ENCODE peak calls at places on chromosomes 12 and 14, in eight cellular contexts. One of them, this sample, is unnamed.

GRCh38 chr12:64965920-64966319 is 141.5 kb downstream of the TBC1D30 start:
- DNase-seq in left ventricle myocardium inferior: no peak
- DNase-seq in dorsolateral prefrontal cortex: no peak
- DNase-seq in heart left ventricle: no peak
- DNase-seq in A673: no peak
- DNase-seq in uterus: no peak
- DNase-seq in esophagus squamous epithelium: no peak
- DNase-seq in upper lobe of left lung: no peak
- DNase-seq in this sample: no peak

GRCh38 chr12:41228066-41228820 is 40.1 kb downstream of the PDZRN4 start:
- DNase-seq in A673: no peak
- DNase-seq in dorsolateral prefrontal cortex: no peak
- DNase-seq in heart left ventricle: no peak
- DNase-seq in left ventricle myocardium inferior: no peak
- DNase-seq in esophagus squamous epithelium: no peak
- DNase-seq in upper lobe of left lung: no peak
- DNase-seq in uterus: no peak
- DNase-seq in this sample: no peak

GRCh38 chr12:78916845-78917480 is 52.4 kb downstream of the SYT1 start:
- DNase-seq in heart left ventricle: no peak
- DNase-seq in left ventricle myocardium inferior: no peak
- DNase-seq in upper lobe of left lung: peak
- DNase-seq in esophagus squamous epithelium: no peak
- DNase-seq in dorsolateral prefrontal cortex: no peak
- DNase-seq in uterus: no peak
- DNase-seq in A673: peak
- DNase-seq in this sample: no peak

GRCh38 chr12:124338876-124339603 is 44.1 kb downstream of the RFLNA start:
- DNase-seq in uterus: no peak
- DNase-seq in left ventricle myocardium inferior: no peak
- DNase-seq in upper lobe of left lung: no peak
- DNase-seq in dorsolateral prefrontal cortex: no peak
- DNase-seq in heart left ventricle: no peak
- DNase-seq in esophagus squamous epithelium: no peak
- DNase-seq in A673: no peak
- DNase-seq in this sample: no peak

GRCh38 chr12:15700595-15700994 is 88.6 kb downstream of the EPS8 start:
- DNase-seq in A673: peak
- DNase-seq in uterus: no peak
- DNase-seq in esophagus squamous epithelium: no peak
- DNase-seq in upper lobe of left lung: no peak
- DNase-seq in dorsolateral prefrontal cortex: no peak
- DNase-seq in left ventricle myocardium inferior: no peak
- DNase-seq in heart left ventricle: no peak
- DNase-seq in this sample: no peak

GRCh38 chr12:103851127-103851526 is 10.1 kb upstream of the NT5DC3 start:
- DNase-seq in heart left ventricle: no peak
- DNase-seq in esophagus squamous epithelium: no peak
- DNase-seq in dorsolateral prefrontal cortex: no peak
- DNase-seq in upper lobe of left lung: no peak
- DNase-seq in A673: no peak
- DNase-seq in uterus: no peak
- DNase-seq in left ventricle myocardium inferior: no peak
- DNase-seq in this sample: no peak

GRCh38 chr12:100584261-100584660 is 10.8 kb downstream of the GAS2L3 start:
- DNase-seq in uterus: no peak
- DNase-seq in A673: no peak
- DNase-seq in heart left ventricle: no peak
- DNase-seq in dorsolateral prefrontal cortex: no peak
- DNase-seq in upper lobe of left lung: no peak
- DNase-seq in left ventricle myocardium inferior: no peak
- DNase-seq in esophagus squamous epithelium: no peak
- DNase-seq in this sample: no peak

GRCh38 chr12:86748874-86749273 is 492.7 kb upstream of the MGAT4C start:
- DNase-seq in esophagus squamous epithelium: no peak
- DNase-seq in left ventricle myocardium inferior: no peak
- DNase-seq in A673: peak
- DNase-seq in upper lobe of left lung: no peak
- DNase-seq in uterus: no peak
- DNase-seq in dorsolateral prefrontal cortex: no peak
- DNase-seq in heart left ventricle: no peak
- DNase-seq in this sample: no peak

GRCh38 chr14:24441904-24442239 is 704 bp downstream of the SDR39U1 start:
- DNase-seq in A673: no peak
- DNase-seq in dorsolateral prefrontal cortex: no peak
- DNase-seq in left ventricle myocardium inferior: no peak
- DNase-seq in uterus: no peak
- DNase-seq in upper lobe of left lung: no peak
- DNase-seq in heart left ventricle: no peak
- DNase-seq in esophagus squamous epithelium: no peak
- DNase-seq in this sample: no peak

GRCh38 chr12:116520801-116521471 is 38.2 kb upstream of the MAP1LC3B2 start:
- DNase-seq in A673: peak
- DNase-seq in dorsolateral prefrontal cortex: peak
- DNase-seq in uterus: no peak
- DNase-seq in upper lobe of left lung: no peak
- DNase-seq in left ventricle myocardium inferior: no peak
- DNase-seq in esophagus squamous epithelium: no peak
- DNase-seq in heart left ventricle: no peak
- DNase-seq in this sample: no peak

GRCh38 chr12:19287302-19287701 is 152.0 kb upstream of the AEBP2 start:
- DNase-seq in A673: no peak
- DNase-seq in dorsolateral prefrontal cortex: no peak
- DNase-seq in upper lobe of left lung: no peak
- DNase-seq in left ventricle myocardium inferior: no peak
- DNase-seq in uterus: no peak
- DNase-seq in heart left ventricle: no peak
- DNase-seq in esophagus squamous epithelium: no peak
- DNase-seq in this sample: no peak

GRCh38 chr14:89965839-89966238 is 10.1 kb downstream of the TDP1 start:
- DNase-seq in dorsolateral prefrontal cortex: no peak
- DNase-seq in esophagus squamous epithelium: no peak
- DNase-seq in left ventricle myocardium inferior: no peak
- DNase-seq in A673: no peak
- DNase-seq in upper lobe of left lung: no peak
- DNase-seq in uterus: no peak
- DNase-seq in heart left ventricle: no peak
- DNase-seq in this sample: no peak

GRCh38 chr12:13223176-13223806 is 26.8 kb downstream of the EMP1 start:
- DNase-seq in left ventricle myocardium inferior: no peak
- DNase-seq in dorsolateral prefrontal cortex: no peak
- DNase-seq in heart left ventricle: no peak
- DNase-seq in esophagus squamous epithelium: no peak
- DNase-seq in A673: no peak
- DNase-seq in upper lobe of left lung: no peak
- DNase-seq in uterus: no peak
- DNase-seq in this sample: no peak

GRCh38 chr14:28770061-28770460 is 3.5 kb downstream of the FOXG1 start:
- DNase-seq in left ventricle myocardium inferior: no peak
- DNase-seq in heart left ventricle: no peak
- DNase-seq in A673: no peak
- DNase-seq in upper lobe of left lung: no peak
- DNase-seq in esophagus squamous epithelium: no peak
- DNase-seq in dorsolateral prefrontal cortex: no peak
- DNase-seq in uterus: no peak
- DNase-seq in this sample: no peak

GRCh38 chr14:70192915-70193314 is 4.2 kb upstream of the SLC8A3 start:
- DNase-seq in left ventricle myocardium inferior: no peak
- DNase-seq in upper lobe of left lung: no peak
- DNase-seq in heart left ventricle: no peak
- DNase-seq in esophagus squamous epithelium: no peak
- DNase-seq in A673: no peak
- DNase-seq in dorsolateral prefrontal cortex: no peak
- DNase-seq in uterus: no peak
- DNase-seq in this sample: no peak

GRCh38 chr12:57216931-57217871 is 607 bp downstream of the NXPH4 start:
- DNase-seq in A673: no peak
- DNase-seq in upper lobe of left lung: no peak
- DNase-seq in uterus: no peak
- DNase-seq in heart left ventricle: no peak
- DNase-seq in dorsolateral prefrontal cortex: no peak
- DNase-seq in esophagus squamous epithelium: no peak
- DNase-seq in left ventricle myocardium inferior: no peak
- DNase-seq in this sample: no peak

GRCh38 chr12:56122637-56123036 is 4.6 kb downstream of the ZC3H10 start:
- DNase-seq in left ventricle myocardium inferior: no peak
- DNase-seq in upper lobe of left lung: no peak
- DNase-seq in esophagus squamous epithelium: no peak
- DNase-seq in uterus: no peak
- DNase-seq in dorsolateral prefrontal cortex: no peak
- DNase-seq in heart left ventricle: no peak
- DNase-seq in A673: no peak
- DNase-seq in this sample: peak

GRCh38 chr12:67018105-67018504 is 251.1 kb upstream of the CAND1 start:
- DNase-seq in dorsolateral prefrontal cortex: no peak
- DNase-seq in uterus: no peak
- DNase-seq in left ventricle myocardium inferior: no peak
- DNase-seq in esophagus squamous epithelium: no peak
- DNase-seq in A673: peak
- DNase-seq in heart left ventricle: no peak
- DNase-seq in upper lobe of left lung: no peak
- DNase-seq in this sample: no peak

GRCh38 chr12:116920939-116921338 is 10.2 kb downstream of the FBXW8 start:
- DNase-seq in uterus: no peak
- DNase-seq in heart left ventricle: no peak
- DNase-seq in upper lobe of left lung: no peak
- DNase-seq in A673: no peak
- DNase-seq in dorsolateral prefrontal cortex: no peak
- DNase-seq in esophagus squamous epithelium: no peak
- DNase-seq in left ventricle myocardium inferior: no peak
- DNase-seq in this sample: no peak

GRCh38 chr12:1575799-1576401 is 18.5 kb downstream of the FBXL14 start:
- DNase-seq in left ventricle myocardium inferior: no peak
- DNase-seq in esophagus squamous epithelium: no peak
- DNase-seq in dorsolateral prefrontal cortex: no peak
- DNase-seq in upper lobe of left lung: no peak
- DNase-seq in heart left ventricle: no peak
- DNase-seq in A673: peak
- DNase-seq in uterus: peak
- DNase-seq in this sample: no peak

GRCh38 chr12:31232361-31232965 is 93.5 kb downstream of the SINHCAF start:
- DNase-seq in esophagus squamous epithelium: no peak
- DNase-seq in A673: no peak
- DNase-seq in upper lobe of left lung: no peak
- DNase-seq in left ventricle myocardium inferior: no peak
- DNase-seq in heart left ventricle: no peak
- DNase-seq in dorsolateral prefrontal cortex: no peak
- DNase-seq in uterus: no peak
- DNase-seq in this sample: no peak

GRCh38 chr14:35387209-35387608 is 17.3 kb downstream of the NFKBIA start:
- DNase-seq in uterus: no peak
- DNase-seq in esophagus squamous epithelium: no peak
- DNase-seq in upper lobe of left lung: no peak
- DNase-seq in heart left ventricle: no peak
- DNase-seq in dorsolateral prefrontal cortex: no peak
- DNase-seq in left ventricle myocardium inferior: no peak
- DNase-seq in A673: no peak
- DNase-seq in this sample: no peak
- H3K27ac ChIP-seq in uterus: no peak
- H3K27ac ChIP-seq in esophagus squamous epithelium: peak
- H3K27ac ChIP-seq in upper lobe of left lung: no peak
- H3K27ac ChIP-seq in heart left ventricle: peak
- H3K27ac ChIP-seq in dorsolateral prefrontal cortex: no peak
- H3K27ac ChIP-seq in left ventricle myocardium inferior: peak
- H3K27ac ChIP-seq in A673: peak
- H3K27ac ChIP-seq in this sample: no peak

GRCh38 chr14:74084277-74085046 is at the start of the genes ALDH6A1 and LIN52:
- DNase-seq in upper lobe of left lung: peak
- DNase-seq in left ventricle myocardium inferior: peak
- DNase-seq in dorsolateral prefrontal cortex: peak
- DNase-seq in esophagus squamous epithelium: peak
- DNase-seq in heart left ventricle: peak
- DNase-seq in A673: peak
- DNase-seq in uterus: peak
- DNase-seq in this sample: peak
- TF ChIP-seq CTCF in upper lobe of left lung: no peak
- TF ChIP-seq CTCF in left ventricle myocardium inferior: peak
- TF ChIP-seq CTCF in dorsolateral prefrontal cortex: peak
- TF ChIP-seq CTCF in esophagus squamous epithelium: no peak
- TF ChIP-seq CTCF in heart left ventricle: no peak
- TF ChIP-seq CTCF in A673: no peak
- TF ChIP-seq CTCF in uterus: peak
- TF ChIP-seq CTCF in this sample: no peak

DNA sequence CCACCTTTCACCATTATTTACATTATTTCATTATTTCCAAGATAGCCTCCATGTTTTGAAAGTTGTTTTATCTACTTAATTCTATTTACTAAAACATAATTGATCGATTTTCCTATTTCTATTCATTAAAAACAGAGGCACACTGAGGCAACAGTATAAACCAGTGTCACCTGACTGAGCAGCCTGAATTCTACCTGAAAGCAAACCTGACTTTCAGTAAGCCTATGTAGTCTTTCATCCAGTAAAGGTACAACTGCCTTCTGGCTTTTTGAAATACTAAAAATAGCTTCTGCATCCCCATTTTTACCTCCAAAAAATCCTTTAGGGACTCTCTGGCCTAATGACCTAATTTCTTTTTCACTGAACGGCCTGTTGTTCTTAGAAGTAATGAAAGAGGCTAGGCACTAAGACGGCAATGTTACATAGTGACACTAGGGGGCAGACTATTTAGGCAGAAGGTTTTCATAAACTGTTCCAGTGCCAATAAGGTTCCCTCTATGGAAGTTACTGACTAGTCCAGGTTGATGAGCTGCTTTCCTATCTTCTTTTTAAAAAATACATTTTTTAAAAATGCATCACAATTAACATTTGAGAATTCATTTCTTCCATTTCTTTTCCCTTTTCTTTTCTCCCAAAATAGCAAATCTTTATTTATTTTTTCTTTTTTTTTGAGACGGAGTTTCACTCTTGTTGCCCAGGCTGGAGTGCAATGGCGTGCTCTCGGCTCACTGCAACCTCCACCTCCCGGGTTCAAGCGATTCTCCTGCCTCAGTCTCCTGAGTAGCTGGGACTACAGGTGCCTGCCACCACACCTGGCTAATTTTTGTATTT is 17.5 kb downstream of the ANAPC5 start:
- DNase-seq in uterus: no peak
- DNase-seq in upper lobe of left lung: no peak
- DNase-seq in dorsolateral prefrontal cortex: no peak
- DNase-seq in left ventricle myocardium inferior: no peak
- DNase-seq in heart left ventricle: no peak
- DNase-seq in A673: peak
- DNase-seq in esophagus squamous epithelium: no peak
- DNase-seq in this sample: no peak
- H3K27ac ChIP-seq in uterus: no peak
- H3K27ac ChIP-seq in upper lobe of left lung: no peak
- H3K27ac ChIP-seq in dorsolateral prefrontal cortex: peak
- H3K27ac ChIP-seq in left ventricle myocardium inferior: no peak
- H3K27ac ChIP-seq in heart left ventricle: no peak
- H3K27ac ChIP-seq in A673: no peak
- H3K27ac ChIP-seq in esophagus squamous epithelium: no peak
- H3K27ac ChIP-seq in this sample: no peak

DNA sequence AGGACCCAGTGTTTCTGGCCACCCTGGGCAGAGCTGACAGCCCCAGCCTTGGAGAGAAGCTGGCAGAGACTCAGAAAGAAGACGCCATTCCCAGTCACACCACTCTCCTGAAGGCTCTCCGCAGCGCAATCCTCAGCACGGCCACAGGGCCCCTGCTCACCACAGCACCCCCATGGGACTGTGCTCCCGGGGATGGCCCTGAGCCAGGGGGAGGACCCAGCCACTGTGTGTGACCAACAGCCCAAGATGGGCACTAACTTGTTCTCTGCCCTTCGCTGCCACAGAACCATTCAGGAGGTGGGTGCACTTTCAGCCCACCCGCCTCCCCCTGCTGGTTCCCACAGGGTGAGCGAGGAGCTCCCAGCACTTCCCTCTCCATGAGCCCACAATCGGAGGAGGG is 57.1 kb downstream of the CCNK start:
- DNase-seq in uterus: no peak
- DNase-seq in esophagus squamous epithelium: no peak
- DNase-seq in heart left ventricle: no peak
- DNase-seq in upper lobe of left lung: no peak
- DNase-seq in dorsolateral prefrontal cortex: no peak
- DNase-seq in left ventricle myocardium inferior: no peak
- DNase-seq in A673: no peak
- DNase-seq in this sample: no peak
- TF ChIP-seq CTCF in uterus: peak
- TF ChIP-seq CTCF in esophagus squamous epithelium: no peak
- TF ChIP-seq CTCF in heart left ventricle: no peak
- TF ChIP-seq CTCF in upper lobe of left lung: no peak
- TF ChIP-seq CTCF in dorsolateral prefrontal cortex: no peak
- TF ChIP-seq CTCF in left ventricle myocardium inferior: peak
- TF ChIP-seq CTCF in A673: peak
- TF ChIP-seq CTCF in this sample: no peak